ENCODE peak calls at places on chromosomes 3 and 15, in six cellular contexts. G is brain microvascular endothelial cell; O is fibroblast of mammary gland; Z is fibroblast of pulmonary artery; U is esophagus squamous epithelium; V is CD8-positive, alpha-beta T cell. R is an unnamed sample.

GRCh38 chr3:43094851-43095250 is 11.0 kb downstream of the POMGNT2 start:
- DNase-seq in U (no peak), G (no peak), Z (no peak), V (no peak), O (no peak), R (no peak)

GRCh38 chr3:45955017-45955647 is 11.9 kb downstream of the CXCR6 start:
- DNase-seq in V (no peak), O (no peak), G (no peak), Z (no peak), U (no peak), R (no peak)

GRCh38 chr15:45027220-45027619 is 4.2 kb downstream of the SORD start:
- DNase-seq in U (no peak), Z (no peak), O (no peak), G (no peak), V (no peak), R (no peak)

GRCh38 chr3:104032283-104032682 is 1334.4 kb upstream of the ALCAM start:
- DNase-seq in O (no peak), V (no peak), U (no peak), Z (peak), G (peak), R (no peak)

GRCh38 chr15:66565731-66566130 is at the start of gene LCTL:
- DNase-seq in G (peak), Z (peak), U (no peak), O (peak), V (no peak), R (peak)

GRCh38 chr3:122937745-122938144 is 89.8 kb downstream of the SEMA5B start:
- DNase-seq in O (no peak), G (no peak), U (no peak), V (no peak), Z (no peak), R (no peak)

GRCh38 chr3:66142079-66142478 is 78.7 kb upstream of the SLC25A26 start:
- DNase-seq in Z (no peak), G (no peak), U (no peak), O (no peak), V (no peak), R (no peak)

GRCh38 chr3:140588558-140588957 is 89.3 kb upstream of the TRIM42 start:
- DNase-seq in G (no peak), Z (no peak), O (no peak), V (no peak), U (no peak), R (no peak)

GRCh38 chr3:50574280-50574831 is 5.0 kb downstream of the HEMK1 start:
- DNase-seq in V (no peak), Z (no peak), O (no peak), U (no peak), G (no peak), R (no peak)

GRCh38 chr15:65688462-65688861 is 66.7 kb downstream of the SLC24A1 start:
- DNase-seq in O (no peak), U (no peak), Z (no peak), G (no peak), V (no peak), R (no peak)

GRCh38 chr3:150653110-150653561 is 50.0 kb downstream of the SELENOT start:
- DNase-seq in O (no peak), U (no peak), G (no peak), V (no peak), Z (no peak), R (no peak)

GRCh38 chr15:44584162-44584749 is 47.3 kb downstream of the EIF3J start:
- DNase-seq in Z (peak), V (peak), G (no peak), O (peak), U (no peak), R (peak)

GRCh38 chr3:195900426-195901355 is 7.7 kb downstream of the TNK2 start:
- DNase-seq in G (no peak), U (peak), V (peak), Z (peak), O (no peak), R (peak)

GRCh38 chr3:136195258-136196063 is 674 bp downstream of the MSL2 start:
- DNase-seq in U (peak), Z (peak), V (no peak), O (peak), G (peak), R (peak)

GRCh38 chr15:36856339-36856973 is 243.9 kb downstream of the MEIS2 start:
- DNase-seq in Z (no peak), V (no peak), U (no peak), O (no peak), G (no peak), R (no peak)

GRCh38 chr15:59892995-59893394 is 111.1 kb upstream of the FOXB1 start:
- DNase-seq in G (peak), V (no peak), U (no peak), Z (peak), O (peak), R (peak)

GRCh38 chr3:99376926-99377325 is 261.5 kb upstream of the COL8A1 start:
- DNase-seq in V (no peak), Z (no peak), U (no peak), O (no peak), G (no peak), R (no peak)

GRCh38 chr15:68114356-68114755 is 60.2 kb downstream of the PIAS1 start:
- DNase-seq in Z (peak), O (peak), G (no peak), V (no peak), U (no peak), R (peak)

DNA sequence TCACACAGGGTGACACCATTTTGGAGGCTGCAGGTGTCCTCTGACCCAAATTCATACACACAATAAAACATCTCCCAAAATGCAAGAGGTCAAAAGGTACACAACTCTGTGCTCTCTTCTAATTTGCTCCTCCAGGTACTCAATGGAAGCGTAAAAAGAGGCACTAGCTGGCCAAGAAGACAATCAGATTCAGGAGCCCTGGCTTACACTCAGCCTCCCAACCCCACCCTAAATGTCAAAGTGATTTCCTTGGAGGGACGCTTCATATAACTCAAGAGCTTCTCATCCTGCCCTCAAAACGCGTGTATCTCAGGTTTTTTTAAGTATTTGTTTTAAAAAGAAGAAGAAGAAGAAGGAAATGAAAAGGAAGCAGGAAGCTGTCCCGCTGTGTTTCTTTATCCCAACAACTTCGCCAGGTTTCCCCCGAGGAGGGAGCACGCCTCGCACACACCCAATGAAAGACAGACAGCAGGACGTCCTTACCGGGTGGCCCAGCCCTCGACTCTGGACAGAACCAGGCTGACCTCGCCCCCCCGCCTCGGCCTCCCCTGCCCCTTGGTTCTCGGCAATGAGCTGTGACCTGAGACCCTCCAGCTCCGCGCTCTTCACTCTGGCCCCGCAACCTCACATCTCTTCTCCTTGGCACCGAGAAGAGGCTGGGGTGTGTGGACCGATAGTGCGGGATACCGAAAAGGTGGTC is 620.7 kb upstream of the ZNF385D start:
- DNase-seq in V (no peak), Z (no peak), U (no peak), O (no peak), G (no peak), R (no peak)
- H3K4me3 ChIP-seq in V (no peak), Z (no peak), U (no peak), O (peak), G (peak), R (no peak)

GRCh38 chr3:84440306-84440705 is 518.5 kb upstream of the CADM2 start:
- DNase-seq in U (no peak), V (no peak), G (no peak), O (no peak), Z (no peak), R (no peak)
- TF ChIP-seq CTCF in U (no peak), V (no peak), G (no peak), O (no peak), Z (no peak), R (no peak)

GRCh38 chr15:77074350-77074749 is 3.4 kb upstream of the TSPAN3 start:
- DNase-seq in Z (no peak), O (no peak), V (no peak), G (no peak), U (no peak), R (no peak)

GRCh38 chr15:77070180-77070499 is 769 bp downstream of the TSPAN3 start:
- DNase-seq in G (no peak), U (no peak), Z (no peak), V (no peak), O (no peak), R (no peak)

GRCh38 chr15:77070500-77071337 is at the start of gene TSPAN3:
- DNase-seq in U (peak), V (peak), Z (peak), O (peak), G (peak), R (peak)

GRCh38 chr15:77069521-77070121 is 1.3 kb downstream of the TSPAN3 start:
- DNase-seq in U (no peak), G (no peak), Z (no peak), V (no peak), O (no peak), R (no peak)

GRCh38 chr15:77071338-77072223 is 672 bp upstream of the TSPAN3 start:
- DNase-seq in U (no peak), O (peak), G (no peak), V (no peak), Z (no peak), R (no peak)
- H3K4me3 ChIP-seq in U (peak), O (no peak), G (no peak), V (peak), Z (no peak), R (no peak)

GRCh38 chr3:94225176-94225742 is 162.4 kb downstream of the NSUN3 start:
- DNase-seq in U (no peak), V (no peak), G (peak), O (peak), Z (peak), R (no peak)

GRCh38 chr3:94226058-94226457 is 163.2 kb downstream of the NSUN3 start:
- DNase-seq in V (no peak), U (no peak), Z (peak), G (peak), O (peak), R (peak)

GRCh38 chr3:94221829-94222228 is 159.0 kb downstream of the NSUN3 start:
- DNase-seq in U (no peak), G (no peak), O (no peak), Z (no peak), V (no peak), R (no peak)
- TF ChIP-seq CTCF in U (no peak), G (no peak), O (no peak), Z (no peak), V (no peak), R (no peak)

R was measured in cardiac fibroblast.